ENCODE peak calls at places on chromosomes 5 and 9, in eight cellular contexts. One of them, this sample, is unnamed.

GRCh38 chr5:16930487-16930886 is 5.6 kb downstream of the MYO10 start:
- DNase-seq in heart left ventricle: no peak
- DNase-seq in SJSA1: no peak
- DNase-seq in iris pigment epithelial cell: peak
- DNase-seq in neuronal stem cell: no peak
- DNase-seq in activated effector memory CD4-positive, alpha-beta T cell treated with Interleukin-2 at 50 U/mL for 16 hours: no peak
- DNase-seq in NCI-H187 treated with DMSO at 0.1 percent for 48 hours: no peak
- DNase-seq in stimulated activated CD4-positive, alpha-beta T cell treated with anti-CD3 and anti-CD28 coated beads, Interleukin-2, amount 100 ng/mL, for 4 hours: no peak
- DNase-seq in this sample: no peak

GRCh38 chr5:10724799-10725507 is 36.1 kb downstream of the DAP start:
- DNase-seq in heart left ventricle: peak
- DNase-seq in SJSA1: peak
- DNase-seq in iris pigment epithelial cell: peak
- DNase-seq in neuronal stem cell: no peak
- DNase-seq in activated effector memory CD4-positive, alpha-beta T cell treated with Interleukin-2 at 50 U/mL for 16 hours: no peak
- DNase-seq in NCI-H187 treated with DMSO at 0.1 percent for 48 hours: no peak
- DNase-seq in stimulated activated CD4-positive, alpha-beta T cell treated with anti-CD3 and anti-CD28 coated beads, Interleukin-2, amount 100 ng/mL, for 4 hours: no peak
- DNase-seq in this sample: peak

GRCh38 chr9:72675586-72675985 is 154.2 kb downstream of the TMC1 start:
- DNase-seq in heart left ventricle: no peak
- DNase-seq in SJSA1: no peak
- DNase-seq in iris pigment epithelial cell: peak
- DNase-seq in neuronal stem cell: no peak
- DNase-seq in activated effector memory CD4-positive, alpha-beta T cell treated with Interleukin-2 at 50 U/mL for 16 hours: no peak
- DNase-seq in NCI-H187 treated with DMSO at 0.1 percent for 48 hours: no peak
- DNase-seq in stimulated activated CD4-positive, alpha-beta T cell treated with anti-CD3 and anti-CD28 coated beads, Interleukin-2, amount 100 ng/mL, for 4 hours: no peak
- DNase-seq in this sample: peak

GRCh38 chr9:100428871-100429654 is 2.1 kb downstream of the MSANTD3 start:
- DNase-seq in heart left ventricle: no peak
- DNase-seq in SJSA1: peak
- DNase-seq in iris pigment epithelial cell: peak
- DNase-seq in neuronal stem cell: no peak
- DNase-seq in activated effector memory CD4-positive, alpha-beta T cell treated with Interleukin-2 at 50 U/mL for 16 hours: no peak
- DNase-seq in NCI-H187 treated with DMSO at 0.1 percent for 48 hours: no peak
- DNase-seq in stimulated activated CD4-positive, alpha-beta T cell treated with anti-CD3 and anti-CD28 coated beads, Interleukin-2, amount 100 ng/mL, for 4 hours: no peak
- DNase-seq in this sample: peak

GRCh38 chr5:14490309-14490711 is 91.3 kb upstream of the OTULINL start:
- DNase-seq in heart left ventricle: peak
- DNase-seq in SJSA1: no peak
- DNase-seq in iris pigment epithelial cell: no peak
- DNase-seq in neuronal stem cell: no peak
- DNase-seq in activated effector memory CD4-positive, alpha-beta T cell treated with Interleukin-2 at 50 U/mL for 16 hours: no peak
- DNase-seq in NCI-H187 treated with DMSO at 0.1 percent for 48 hours: no peak
- DNase-seq in stimulated activated CD4-positive, alpha-beta T cell treated with anti-CD3 and anti-CD28 coated beads, Interleukin-2, amount 100 ng/mL, for 4 hours: no peak
- DNase-seq in this sample: no peak

GRCh38 chr9:91207889-91208651 is 153.6 kb downstream of the AUH start:
- DNase-seq in heart left ventricle: no peak
- DNase-seq in SJSA1: no peak
- DNase-seq in iris pigment epithelial cell: peak
- DNase-seq in neuronal stem cell: no peak
- DNase-seq in activated effector memory CD4-positive, alpha-beta T cell treated with Interleukin-2 at 50 U/mL for 16 hours: no peak
- DNase-seq in NCI-H187 treated with DMSO at 0.1 percent for 48 hours: no peak
- DNase-seq in stimulated activated CD4-positive, alpha-beta T cell treated with anti-CD3 and anti-CD28 coated beads, Interleukin-2, amount 100 ng/mL, for 4 hours: no peak
- DNase-seq in this sample: peak

GRCh38 chr9:106486685-106487084 is 376.3 kb upstream of the ZNF462 start:
- DNase-seq in heart left ventricle: no peak
- DNase-seq in SJSA1: no peak
- DNase-seq in iris pigment epithelial cell: no peak
- DNase-seq in neuronal stem cell: no peak
- DNase-seq in activated effector memory CD4-positive, alpha-beta T cell treated with Interleukin-2 at 50 U/mL for 16 hours: no peak
- DNase-seq in NCI-H187 treated with DMSO at 0.1 percent for 48 hours: no peak
- DNase-seq in stimulated activated CD4-positive, alpha-beta T cell treated with anti-CD3 and anti-CD28 coated beads, Interleukin-2, amount 100 ng/mL, for 4 hours: no peak
- DNase-seq in this sample: no peak

GRCh38 chr9:14846871-14847311 is 63.3 kb downstream of the FREM1 start:
- DNase-seq in heart left ventricle: peak
- DNase-seq in SJSA1: peak
- DNase-seq in iris pigment epithelial cell: peak
- DNase-seq in neuronal stem cell: peak
- DNase-seq in activated effector memory CD4-positive, alpha-beta T cell treated with Interleukin-2 at 50 U/mL for 16 hours: peak
- DNase-seq in NCI-H187 treated with DMSO at 0.1 percent for 48 hours: no peak
- DNase-seq in stimulated activated CD4-positive, alpha-beta T cell treated with anti-CD3 and anti-CD28 coated beads, Interleukin-2, amount 100 ng/mL, for 4 hours: peak
- DNase-seq in this sample: peak

GRCh38 chr9:124149992-124150391 is 107.8 kb upstream of the NEK6 start:
- DNase-seq in heart left ventricle: no peak
- DNase-seq in SJSA1: no peak
- DNase-seq in iris pigment epithelial cell: no peak
- DNase-seq in neuronal stem cell: no peak
- DNase-seq in activated effector memory CD4-positive, alpha-beta T cell treated with Interleukin-2 at 50 U/mL for 16 hours: no peak
- DNase-seq in NCI-H187 treated with DMSO at 0.1 percent for 48 hours: no peak
- DNase-seq in stimulated activated CD4-positive, alpha-beta T cell treated with anti-CD3 and anti-CD28 coated beads, Interleukin-2, amount 100 ng/mL, for 4 hours: no peak
- DNase-seq in this sample: no peak

GRCh38 chr9:122806661-122807060 is 6.7 kb downstream of the OR1K1 start:
- DNase-seq in heart left ventricle: no peak
- DNase-seq in SJSA1: no peak
- DNase-seq in iris pigment epithelial cell: no peak
- DNase-seq in neuronal stem cell: no peak
- DNase-seq in activated effector memory CD4-positive, alpha-beta T cell treated with Interleukin-2 at 50 U/mL for 16 hours: no peak
- DNase-seq in NCI-H187 treated with DMSO at 0.1 percent for 48 hours: no peak
- DNase-seq in stimulated activated CD4-positive, alpha-beta T cell treated with anti-CD3 and anti-CD28 coated beads, Interleukin-2, amount 100 ng/mL, for 4 hours: no peak
- DNase-seq in this sample: no peak

GRCh38 chr9:96158909-96159575 is 142.9 kb downstream of the HSD17B3 start:
- DNase-seq in heart left ventricle: no peak
- DNase-seq in SJSA1: no peak
- DNase-seq in iris pigment epithelial cell: peak
- DNase-seq in neuronal stem cell: no peak
- DNase-seq in activated effector memory CD4-positive, alpha-beta T cell treated with Interleukin-2 at 50 U/mL for 16 hours: no peak
- DNase-seq in NCI-H187 treated with DMSO at 0.1 percent for 48 hours: no peak
- DNase-seq in stimulated activated CD4-positive, alpha-beta T cell treated with anti-CD3 and anti-CD28 coated beads, Interleukin-2, amount 100 ng/mL, for 4 hours: no peak
- DNase-seq in this sample: no peak

GRCh38 chr5:73122875-73123810 is 2.8 kb downstream of the TMEM171 start:
- DNase-seq in heart left ventricle: no peak
- DNase-seq in SJSA1: peak
- DNase-seq in iris pigment epithelial cell: peak
- DNase-seq in neuronal stem cell: no peak
- DNase-seq in activated effector memory CD4-positive, alpha-beta T cell treated with Interleukin-2 at 50 U/mL for 16 hours: no peak
- DNase-seq in NCI-H187 treated with DMSO at 0.1 percent for 48 hours: no peak
- DNase-seq in stimulated activated CD4-positive, alpha-beta T cell treated with anti-CD3 and anti-CD28 coated beads, Interleukin-2, amount 100 ng/mL, for 4 hours: no peak
- DNase-seq in this sample: peak

GRCh38 chr9:108860764-108861163 is 1.3 kb upstream of the ACTL7A start:
- DNase-seq in heart left ventricle: no peak
- DNase-seq in SJSA1: no peak
- DNase-seq in iris pigment epithelial cell: no peak
- DNase-seq in neuronal stem cell: no peak
- DNase-seq in activated effector memory CD4-positive, alpha-beta T cell treated with Interleukin-2 at 50 U/mL for 16 hours: no peak
- DNase-seq in NCI-H187 treated with DMSO at 0.1 percent for 48 hours: no peak
- DNase-seq in stimulated activated CD4-positive, alpha-beta T cell treated with anti-CD3 and anti-CD28 coated beads, Interleukin-2, amount 100 ng/mL, for 4 hours: no peak
- DNase-seq in this sample: no peak

GRCh38 chr5:52993367-52993766 is 4.2 kb downstream of the ITGA2 start:
- DNase-seq in heart left ventricle: no peak
- DNase-seq in SJSA1: no peak
- DNase-seq in iris pigment epithelial cell: no peak
- DNase-seq in neuronal stem cell: no peak
- DNase-seq in activated effector memory CD4-positive, alpha-beta T cell treated with Interleukin-2 at 50 U/mL for 16 hours: no peak
- DNase-seq in NCI-H187 treated with DMSO at 0.1 percent for 48 hours: no peak
- DNase-seq in stimulated activated CD4-positive, alpha-beta T cell treated with anti-CD3 and anti-CD28 coated beads, Interleukin-2, amount 100 ng/mL, for 4 hours: no peak
- DNase-seq in this sample: no peak

This sample was measured in fibroblast of pulmonary artery.